ENCODE peak calls at places on chromosomes 4 and X, in five cellular contexts. One of them, this sample, is unnamed. For H3K4me1, the result is how much of the 10 kb centered on the place peaks cover.

GRCh38 chr4:80492761-80493160 is 157.2 kb downstream of the CFAP299 start:
- DNase-seq in OCI-LY7: peak
- DNase-seq in uterus: no peak
- DNase-seq in right lobe of liver: no peak
- DNase-seq in effector memory CD4-positive, alpha-beta T cell: peak
- DNase-seq in this sample: no peak

GRCh38 chr4:67678612-67679011 is 22.3 kb downstream of the UBA6 start:
- DNase-seq in OCI-LY7: no peak
- DNase-seq in uterus: no peak
- DNase-seq in right lobe of liver: no peak
- DNase-seq in effector memory CD4-positive, alpha-beta T cell: no peak
- DNase-seq in this sample: no peak

GRCh38 chr4:69986663-69987062 is 9.1 kb upstream of the STATH start:
- DNase-seq in OCI-LY7: no peak
- DNase-seq in uterus: no peak
- DNase-seq in right lobe of liver: no peak
- DNase-seq in effector memory CD4-positive, alpha-beta T cell: no peak
- DNase-seq in this sample: no peak

GRCh38 chr4:139484861-139485311 is 31.0 kb downstream of the RAB33B start:
- DNase-seq in OCI-LY7: no peak
- DNase-seq in uterus: no peak
- DNase-seq in right lobe of liver: no peak
- DNase-seq in effector memory CD4-positive, alpha-beta T cell: no peak
- DNase-seq in this sample: no peak

GRCh38 chr4:176187610-176188009 is 7.8 kb downstream of the SPATA4 start:
- DNase-seq in OCI-LY7: no peak
- DNase-seq in uterus: no peak
- DNase-seq in right lobe of liver: no peak
- DNase-seq in effector memory CD4-positive, alpha-beta T cell: no peak
- DNase-seq in this sample: no peak

GRCh38 chr4:60605651-60606354 is 594.3 kb upstream of the ADGRL3 start:
- DNase-seq in OCI-LY7: no peak
- DNase-seq in uterus: no peak
- DNase-seq in right lobe of liver: no peak
- DNase-seq in effector memory CD4-positive, alpha-beta T cell: no peak
- DNase-seq in this sample: no peak

GRCh38 chrX:95666056-95666455 is 1018.6 kb upstream of the DIAPH2 start:
- DNase-seq in OCI-LY7: no peak
- DNase-seq in uterus: no peak
- DNase-seq in right lobe of liver: peak
- DNase-seq in effector memory CD4-positive, alpha-beta T cell: no peak
- DNase-seq in this sample: no peak

GRCh38 chr4:38161208-38162113 is 201.3 kb downstream of the PTTG2 start:
- DNase-seq in OCI-LY7: no peak
- DNase-seq in uterus: no peak
- DNase-seq in right lobe of liver: no peak
- DNase-seq in effector memory CD4-positive, alpha-beta T cell: no peak
- DNase-seq in this sample: no peak

GRCh38 chr4:113907559-113907958 is 71.9 kb downstream of the ARSJ start:
- DNase-seq in OCI-LY7: no peak
- DNase-seq in uterus: no peak
- DNase-seq in right lobe of liver: no peak
- DNase-seq in effector memory CD4-positive, alpha-beta T cell: no peak
- DNase-seq in this sample: no peak

GRCh38 chrX:30060718-30061117 is 154.6 kb upstream of the MAGEB2 start:
- DNase-seq in OCI-LY7: no peak
- DNase-seq in uterus: no peak
- DNase-seq in right lobe of liver: no peak
- DNase-seq in effector memory CD4-positive, alpha-beta T cell: no peak
- DNase-seq in this sample: no peak

GRCh38 chr4:104044369-104044768 is 324.6 kb upstream of the TACR3 start:
- DNase-seq in OCI-LY7: no peak
- DNase-seq in uterus: no peak
- DNase-seq in right lobe of liver: no peak
- DNase-seq in effector memory CD4-positive, alpha-beta T cell: no peak
- DNase-seq in this sample: no peak

GRCh38 chrX:108362026-108362425 is 76.2 kb downstream of the COL4A6 start:
- DNase-seq in OCI-LY7: no peak
- DNase-seq in uterus: no peak
- DNase-seq in right lobe of liver: no peak
- DNase-seq in effector memory CD4-positive, alpha-beta T cell: no peak
- DNase-seq in this sample: no peak

GRCh38 chr4:109729155-109729562 is 711 bp downstream of the PLA2G12A start:
- DNase-seq in OCI-LY7: peak
- DNase-seq in uterus: no peak
- DNase-seq in right lobe of liver: no peak
- DNase-seq in effector memory CD4-positive, alpha-beta T cell: no peak
- DNase-seq in this sample: no peak

GRCh38 chrX:68146054-68146453 is 287.2 kb downstream of the OPHN1 start:
- DNase-seq in OCI-LY7: peak
- DNase-seq in uterus: no peak
- DNase-seq in right lobe of liver: no peak
- DNase-seq in effector memory CD4-positive, alpha-beta T cell: no peak
- DNase-seq in this sample: no peak

GRCh38 chr4:153296424-153296823 is 48.1 kb upstream of the MND1 start:
- DNase-seq in OCI-LY7: no peak
- DNase-seq in uterus: peak
- DNase-seq in right lobe of liver: no peak
- DNase-seq in effector memory CD4-positive, alpha-beta T cell: no peak
- DNase-seq in this sample: no peak

GRCh38 chrX:130084651-130085237 is 25.6 kb downstream of the ELF4 start:
- DNase-seq in OCI-LY7: peak
- DNase-seq in uterus: no peak
- DNase-seq in right lobe of liver: no peak
- DNase-seq in effector memory CD4-positive, alpha-beta T cell: no peak
- DNase-seq in this sample: no peak

GRCh38 chr4:60033826-60034225 is 1166.3 kb upstream of the ADGRL3 start:
- DNase-seq in OCI-LY7: no peak
- DNase-seq in uterus: no peak
- DNase-seq in right lobe of liver: no peak
- DNase-seq in effector memory CD4-positive, alpha-beta T cell: no peak
- DNase-seq in this sample: no peak

GRCh38 chrX:9573282-9574106 is 108.6 kb downstream of the TBL1X start:
- DNase-seq in OCI-LY7: no peak
- DNase-seq in uterus: no peak
- DNase-seq in right lobe of liver: no peak
- DNase-seq in effector memory CD4-positive, alpha-beta T cell: no peak
- DNase-seq in this sample: no peak

GRCh38 chrX:9566150-9566621 is 101.3 kb downstream of the TBL1X start:
- DNase-seq in OCI-LY7: no peak
- DNase-seq in uterus: peak
- DNase-seq in right lobe of liver: peak
- DNase-seq in effector memory CD4-positive, alpha-beta T cell: no peak
- DNase-seq in this sample: no peak

GRCh38 chrX:9569875-9570274 is 105.0 kb downstream of the TBL1X start:
- DNase-seq in OCI-LY7: no peak
- DNase-seq in uterus: no peak
- DNase-seq in right lobe of liver: no peak
- DNase-seq in effector memory CD4-positive, alpha-beta T cell: no peak
- DNase-seq in this sample: no peak
- H3K4me1 ChIP-seq in OCI-LY7: under half
- H3K4me1 ChIP-seq in uterus: under half
- H3K4me1 ChIP-seq in right lobe of liver: under half
- H3K4me1 ChIP-seq in effector memory CD4-positive, alpha-beta T cell: under half
- H3K4me1 ChIP-seq in this sample: under half

DNA sequence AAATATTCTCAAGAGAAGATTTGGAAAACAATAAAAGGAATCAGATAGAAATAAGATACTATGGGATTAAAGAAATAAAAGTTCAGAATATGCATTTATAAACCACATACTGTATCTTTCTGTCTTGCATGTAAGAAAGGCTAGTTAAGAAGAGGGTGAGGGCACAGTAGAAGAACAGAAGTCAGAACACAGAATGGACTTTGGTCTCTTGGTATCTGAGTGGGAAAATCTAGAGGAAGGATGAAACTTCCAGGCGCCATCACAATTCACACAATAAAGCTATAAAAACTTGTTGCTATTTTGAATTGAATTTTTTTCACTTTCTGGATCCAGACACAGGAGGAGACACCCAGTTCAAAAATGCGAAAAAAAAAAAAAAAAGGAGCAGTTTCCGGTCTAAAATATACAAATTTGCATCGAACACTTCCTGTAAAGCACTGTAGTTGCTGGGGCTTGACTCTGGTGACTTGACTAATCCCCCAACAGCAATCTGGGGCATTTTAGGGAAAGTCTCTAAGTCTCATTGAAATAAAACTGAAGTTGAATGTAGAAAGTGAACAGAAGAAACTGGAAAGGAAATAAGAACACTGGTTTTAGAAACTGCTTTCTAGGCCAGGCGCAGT is 8.1 kb upstream of the NAAA start:
- DNase-seq in OCI-LY7: peak
- DNase-seq in uterus: no peak
- DNase-seq in right lobe of liver: no peak
- DNase-seq in effector memory CD4-positive, alpha-beta T cell: no peak
- DNase-seq in this sample: no peak
- H3K27ac ChIP-seq in OCI-LY7: no peak
- H3K27ac ChIP-seq in uterus: no peak
- H3K27ac ChIP-seq in right lobe of liver: no peak
- H3K27ac ChIP-seq in effector memory CD4-positive, alpha-beta T cell: no peak
- H3K27ac ChIP-seq in this sample: no peak

DNA sequence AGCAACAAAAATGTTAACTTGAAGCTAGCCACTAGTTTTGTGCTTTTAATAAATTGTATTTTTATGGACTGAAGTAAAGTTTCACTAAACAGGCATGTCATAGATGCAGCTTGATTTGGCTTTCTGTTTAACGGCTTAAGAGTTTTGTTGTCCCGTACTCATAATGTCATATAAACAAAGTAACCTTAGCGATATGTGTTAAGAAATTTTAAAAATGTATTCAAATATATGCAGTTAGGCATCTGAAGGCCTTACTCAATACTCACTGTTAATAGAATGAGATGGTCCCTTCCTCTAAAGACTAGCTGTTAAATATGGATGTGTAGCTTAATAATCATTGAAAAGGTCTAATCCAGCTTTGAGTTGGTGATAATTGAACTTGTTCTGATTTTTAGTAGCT is 1.0 kb upstream of the SCLT1 start:
- DNase-seq in OCI-LY7: no peak
- DNase-seq in uterus: no peak
- DNase-seq in right lobe of liver: no peak
- DNase-seq in effector memory CD4-positive, alpha-beta T cell: no peak
- DNase-seq in this sample: no peak
- H3K4me3 ChIP-seq in OCI-LY7: peak
- H3K4me3 ChIP-seq in uterus: peak
- H3K4me3 ChIP-seq in right lobe of liver: no peak
- H3K4me3 ChIP-seq in effector memory CD4-positive, alpha-beta T cell: no peak
- H3K4me3 ChIP-seq in this sample: peak

GRCh38 chr4:184810720-184811119 is 15.0 kb downstream of the ACSL1 start:
- DNase-seq in OCI-LY7: no peak
- DNase-seq in uterus: no peak
- DNase-seq in right lobe of liver: peak
- DNase-seq in effector memory CD4-positive, alpha-beta T cell: no peak
- DNase-seq in this sample: peak

GRCh38 chr4:184814686-184815045 is 11.1 kb downstream of the ACSL1 start:
- DNase-seq in OCI-LY7: no peak
- DNase-seq in uterus: no peak
- DNase-seq in right lobe of liver: no peak
- DNase-seq in effector memory CD4-positive, alpha-beta T cell: no peak
- DNase-seq in this sample: no peak

GRCh38 chr4:184812181-184812542 is 13.6 kb downstream of the ACSL1 start:
- DNase-seq in OCI-LY7: no peak
- DNase-seq in uterus: no peak
- DNase-seq in right lobe of liver: no peak
- DNase-seq in effector memory CD4-positive, alpha-beta T cell: no peak
- DNase-seq in this sample: no peak

GRCh38 chr4:184811484-184812180 is 14.1 kb downstream of the ACSL1 start:
- DNase-seq in OCI-LY7: no peak
- DNase-seq in uterus: peak
- DNase-seq in right lobe of liver: no peak
- DNase-seq in effector memory CD4-positive, alpha-beta T cell: no peak
- DNase-seq in this sample: peak

DNA sequence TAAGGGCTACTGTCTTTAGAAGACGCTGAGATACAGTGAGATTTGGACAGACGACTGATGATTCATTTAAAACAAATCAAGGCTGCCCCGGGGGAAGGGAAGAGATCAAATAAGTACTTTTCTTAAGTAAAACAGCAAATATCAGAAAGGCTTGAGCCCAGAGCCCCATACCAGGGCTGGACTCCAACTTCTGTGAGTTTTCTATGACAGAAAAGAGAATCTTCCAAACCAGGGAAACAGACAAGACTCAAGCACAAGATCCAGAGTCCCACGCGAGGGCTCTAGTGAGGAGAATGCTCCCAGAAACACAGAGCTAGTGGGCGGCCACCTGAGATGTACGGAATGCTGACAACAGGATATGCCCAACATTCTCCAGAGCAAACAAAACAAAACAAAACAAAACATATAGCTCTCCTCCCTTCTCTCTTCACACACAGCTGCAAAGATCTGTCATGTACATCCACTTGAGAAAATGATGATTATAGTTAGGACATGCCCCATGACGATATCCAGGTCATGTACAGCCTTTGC is 13.1 kb downstream of the ACSL1 start:
- DNase-seq in OCI-LY7: no peak
- DNase-seq in uterus: no peak
- DNase-seq in right lobe of liver: no peak
- DNase-seq in effector memory CD4-positive, alpha-beta T cell: no peak
- DNase-seq in this sample: no peak
- H3K4me1 ChIP-seq in OCI-LY7: under half
- H3K4me1 ChIP-seq in uterus: under half
- H3K4me1 ChIP-seq in right lobe of liver: under half
- H3K4me1 ChIP-seq in effector memory CD4-positive, alpha-beta T cell: under half
- H3K4me1 ChIP-seq in this sample: half or more

DNA sequence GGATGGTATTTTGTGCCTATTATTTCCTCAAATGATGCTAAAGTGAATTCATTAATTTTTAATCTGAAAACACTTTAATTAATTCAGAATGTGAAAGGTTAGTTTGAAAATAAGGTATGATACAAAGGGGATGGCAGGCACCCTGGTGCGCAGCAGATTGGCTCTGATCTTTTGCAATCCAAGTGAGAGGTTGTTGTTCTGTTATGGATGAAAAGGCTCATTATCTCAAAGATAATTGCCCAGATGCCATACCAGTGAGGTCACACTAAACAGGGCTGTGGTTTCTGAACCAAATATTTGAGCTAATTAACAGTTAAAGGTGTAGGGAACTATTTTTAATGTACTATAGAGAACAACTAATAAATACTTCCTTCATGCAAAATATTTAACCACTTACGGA is 504.9 kb downstream of the RAPGEF2 start:
- DNase-seq in OCI-LY7: no peak
- DNase-seq in uterus: no peak
- DNase-seq in right lobe of liver: no peak
- DNase-seq in effector memory CD4-positive, alpha-beta T cell: no peak
- DNase-seq in this sample: no peak
- H3K27ac ChIP-seq in OCI-LY7: no peak
- H3K27ac ChIP-seq in uterus: no peak
- H3K27ac ChIP-seq in right lobe of liver: no peak
- H3K27ac ChIP-seq in effector memory CD4-positive, alpha-beta T cell: no peak
- H3K27ac ChIP-seq in this sample: no peak

This sample was measured in lower lobe of right lung.